ENCODE peak calls at places on chromosomes 4 and X, in four cellular contexts. F, I, L and W are unnamed samples.

GRCh38 chr4:52657630-52658501 is 1.2 kb downstream of the USP46 start:
- DNase-seq in L (no peak), F (peak; percentile 75), I (peak; percentile 45), W (no peak)

GRCh38 chr4:10457255-10457801 is at the start of gene ZNF518B:
- DNase-seq in I (peak; percentile 93), F (peak; percentile 64), L (peak; percentile 68), W (peak; percentile 15)

GRCh38 chr4:73446336-73446938 is 10.4 kb downstream of the AFP start:
- DNase-seq in L (no peak), F (peak; percentile 79), I (peak; percentile 46), W (peak; percentile 32)

GRCh38 chr4:85498068-85498733 is 23.3 kb downstream of the ARHGAP24 start:
- DNase-seq in L (peak; percentile 61), F (peak; percentile 89), I (no peak), W (no peak)

GRCh38 chr4:73815145-73815544 is 21.3 kb upstream of the CXCL6 start:
- DNase-seq in L (no peak), F (peak; percentile 63), I (no peak), W (no peak)

GRCh38 chr4:47122592-47123291 is 91.4 kb downstream of the GABRB1 start:
- DNase-seq in L (peak; percentile 44), I (peak; percentile 45), F (peak; percentile 90), W (peak; percentile 70)

GRCh38 chr4:176774852-176775251 is 17.9 kb downstream of the VEGFC start:
- DNase-seq in F (no peak), L (no peak), I (no peak), W (no peak)

GRCh38 chrX:136794080-136794479 is 13.3 kb upstream of the ARHGEF6 start:
- DNase-seq in L (no peak), I (no peak), F (no peak), W (no peak)

GRCh38 chr4:152172146-152172545 is 363.7 kb downstream of the FBXW7 start:
- DNase-seq in F (no peak), I (no peak), L (no peak), W (no peak)

GRCh38 chr4:19224820-19225219 is 1026.9 kb upstream of the SLIT2 start:
- DNase-seq in L (no peak), I (peak; percentile 15), F (peak; percentile 56), W (peak; percentile 22)

GRCh38 chr4:13546855-13547562 is 2.7 kb upstream of the NKX3-2 start:
- DNase-seq in I (peak; percentile 54), F (no peak), L (no peak), W (no peak)

GRCh38 chr4:14987054-14987453 is 15.2 kb upstream of the CPEB2 start:
- DNase-seq in I (no peak), L (no peak), F (no peak), W (no peak)

GRCh38 chr4:25795566-25796454 is 67.0 kb downstream of the SEL1L3 start:
- DNase-seq in F (peak; percentile 78), L (no peak), I (no peak), W (peak; percentile 35)

GRCh38 chrX:153609917-153610833 is 11.2 kb upstream of the CCNQ start:
- DNase-seq in L (peak; percentile 71), I (peak; percentile 88), F (peak; percentile 73), W (peak; percentile 23)

GRCh38 chr4:140237616-140238352 is 83.8 kb upstream of the MAML3 start:
- DNase-seq in I (peak; percentile 88), F (peak; percentile 87), L (peak; percentile 83), W (peak; percentile 89)

GRCh38 chr4:141132689-141133145 is 552 bp downstream of the RNF150 start:
- DNase-seq in L (peak; percentile 66), F (no peak), I (peak; percentile 92), W (no peak)

GRCh38 chr4:6427439-6428090 is 44.8 kb downstream of the PPP2R2C start:
- DNase-seq in L (no peak), F (no peak), I (no peak), W (no peak)

GRCh38 chr4:27318740-27319139 is 458.1 kb downstream of the STIM2 start:
- DNase-seq in F (peak; percentile 5), L (no peak), I (peak; percentile 11), W (peak; percentile 23)

GRCh38 chr4:7043521-7044414 is 596 bp downstream of the TADA2B start:
- DNase-seq in L (peak; percentile 59), F (peak; percentile 45), I (no peak), W (no peak)

GRCh38 chr4:147981305-147981704 is 249.4 kb downstream of the ARHGAP10 start:
- DNase-seq in F (peak; percentile 44), I (no peak), L (no peak), W (peak; percentile 31)

GRCh38 chrX:40391662-40392061 is 189.1 kb upstream of the ATP6AP2 start:
- DNase-seq in F (peak; percentile 23), I (no peak), L (no peak), W (no peak)

GRCh38 chr4:40550900-40551546 is 78.6 kb downstream of the RBM47 start:
- DNase-seq in I (no peak), F (peak; percentile 72), L (no peak), W (no peak)

GRCh38 chr4:169185133-169185956 is 85.4 kb downstream of the SH3RF1 start:
- DNase-seq in F (peak; percentile 49), L (no peak), I (no peak), W (no peak)

GRCh38 chr4:32172086-32172485 is 1451.9 kb downstream of the PCDH7 start:
- DNase-seq in I (no peak), L (no peak), F (no peak), W (no peak)

GRCh38 chr4:95510145-95510544 is 38.6 kb downstream of the UNC5C start:
- DNase-seq in I (no peak), L (no peak), F (peak; percentile 57), W (peak; percentile 20)

GRCh38 chr4:119337010-119337409 is 15.1 kb upstream of the FABP2 start:
- DNase-seq in I (no peak), L (no peak), F (peak; percentile 4), W (no peak)

GRCh38 chrX:2894885-2895292 is 34.2 kb downstream of the ARSD start:
- DNase-seq in L (no peak), F (peak; percentile 41), I (peak; percentile 72), W (peak; percentile 4)

GRCh38 chr4:89469512-89469911 is 161.9 kb upstream of the GPRIN3 start:
- DNase-seq in F (peak; percentile 12), I (no peak), L (no peak), W (no peak)

GRCh38 chrX:119150163-119151135 is 22.8 kb upstream of the KIAA1210 start:
- DNase-seq in F (no peak), I (no peak), L (no peak), W (no peak)

GRCh38 chr4:20253272-20253798 is 1.6 kb downstream of the SLIT2 start:
- DNase-seq in I (no peak), F (peak; percentile 29), L (peak; percentile 21), W (no peak)

GRCh38 chr4:158159054-158159717 is 13.6 kb downstream of the GASK1B start:
- DNase-seq in L (no peak), I (no peak), F (peak; percentile 89), W (peak; percentile 49)

GRCh38 chr4:121726642-121727268 is 30.0 kb upstream of the ANXA5 start:
- DNase-seq in I (peak; percentile 22), L (no peak), F (peak; percentile 89), W (peak; percentile 66)

GRCh38 chr4:102533916-102534315 is 32.8 kb downstream of the NFKB1 start:
- DNase-seq in F (no peak), I (no peak), L (no peak), W (no peak)

GRCh38 chrX:130378008-130378669 is 7.3 kb downstream of the GPR119 start:
- DNase-seq in I (peak; percentile 31), F (no peak), L (no peak), W (no peak)

GRCh38 chr4:8200302-8200975 is 1.3 kb downstream of the SH3TC1 start:
- DNase-seq in F (peak; percentile 56), L (peak; percentile 83), I (no peak), W (no peak)

GRCh38 chr4:8198206-8198905 is 734 bp upstream of the SH3TC1 start:
- DNase-seq in I (no peak), L (no peak), F (no peak), W (no peak)

GRCh38 chr4:8197521-8197920 is 1.6 kb upstream of the SH3TC1 start:
- DNase-seq in I (no peak), F (no peak), L (no peak), W (no peak)

GRCh38 chr4:8199594-8200301 is 658 bp downstream of the SH3TC1 start:
- DNase-seq in L (no peak), F (no peak), I (no peak), W (no peak)

DNA sequence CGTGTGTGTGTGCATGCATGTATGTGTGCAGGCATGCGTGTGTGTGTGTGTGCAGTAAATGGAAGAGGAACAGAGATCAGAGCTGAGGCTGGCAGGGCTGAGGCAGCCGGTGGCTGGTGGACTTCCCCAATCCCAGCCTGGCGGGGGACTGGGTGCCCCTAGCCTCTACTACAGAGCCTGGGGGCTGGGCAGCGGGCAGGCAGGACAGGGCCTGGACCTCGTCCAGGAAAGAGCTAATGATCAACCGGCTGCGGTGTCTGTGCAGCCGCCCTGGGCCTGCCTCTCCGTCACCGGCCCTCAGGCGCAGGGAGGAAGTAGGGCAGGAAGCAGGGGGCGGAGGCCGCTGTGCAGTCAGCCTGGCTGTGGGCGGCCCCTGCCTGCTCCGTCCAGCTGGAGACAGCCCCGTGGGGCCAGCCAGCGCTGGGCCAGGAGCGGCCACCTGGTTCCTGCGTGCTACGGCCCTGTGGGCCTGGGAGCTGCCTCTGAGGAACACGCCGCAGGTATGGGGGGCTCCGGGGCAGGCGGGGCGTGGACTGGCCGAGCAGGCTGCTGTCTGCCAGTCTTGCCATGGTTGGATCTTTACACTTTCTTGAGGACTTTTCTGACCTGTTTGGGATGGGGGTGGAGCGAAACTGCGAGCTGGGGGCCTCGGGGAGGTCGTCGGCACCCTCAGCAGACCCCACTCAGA is at the start of gene SH3TC1:
- DNase-seq in L (peak; percentile 93), I (peak; percentile 97), F (peak; percentile 92), W (no peak)
- H3K4me3 ChIP-seq in L (peak within 1 kb of the TSS; percentile 54), I (peak within 1 kb of the TSS; percentile 57), F (peak within 1 kb of the TSS; percentile 62), W (no peak within 1 kb of the TSS)

GRCh38 chrX:103406256-103406655 is 29.9 kb downstream of the BEX3 start:
- DNase-seq in I (no peak), L (no peak), F (no peak), W (no peak)
- H3K4me3 ChIP-seq in I (no peak overlapping the region), L (no peak overlapping the region), F (no peak overlapping the region), W (no peak overlapping the region)

GRCh38 chrX:115373308-115373707 is 83.8 kb downstream of the LUZP4 start:
- DNase-seq in L (no peak), I (no peak), F (no peak), W (no peak)

GRCh38 chrX:115367956-115368355 is 78.4 kb downstream of the LUZP4 start:
- DNase-seq in I (no peak), F (no peak), L (no peak), W (no peak)

GRCh38 chrX:115366535-115366934 is 77.0 kb downstream of the LUZP4 start:
- DNase-seq in L (no peak), I (no peak), F (no peak), W (no peak)

GRCh38 chrX:115367455-115367854 is 77.9 kb downstream of the LUZP4 start:
- DNase-seq in I (no peak), F (peak; percentile 53), L (no peak), W (no peak)

GRCh38 chrX:115372026-115372610 is 82.6 kb downstream of the LUZP4 start:
- DNase-seq in F (peak; percentile 83), L (no peak), I (no peak), W (no peak)
- H3K4me3 ChIP-seq in F (no peak overlapping the region), L (no peak overlapping the region), I (no peak overlapping the region), W (no peak overlapping the region)

GRCh38 chr4:156290811-156291210 is 337.1 kb upstream of the CTSO start:
- DNase-seq in I (no peak), L (no peak), F (no peak), W (no peak)
- H3K4me3 ChIP-seq in I (peak overlapping the region; percentile 47), L (no peak overlapping the region), F (no peak overlapping the region), W (no peak overlapping the region)